ENCODE peak calls at places on chromosomes 12 and 14, in six cellular contexts. One of them, this sample, is unnamed.

GRCh38 chr12:110269622-110270124 is 11.4 kb upstream of the ATP2A2 start:
- DNase-seq in pancreas: no peak
- DNase-seq in SK-N-SH: no peak
- DNase-seq in ovary: peak; percentile 40
- DNase-seq in suprapubic skin: no peak
- DNase-seq in mesenchymal stem cell: peak; percentile 77
- DNase-seq in this sample: no peak

GRCh38 chr12:56221757-56222530 is at the start of gene RNF41:
- DNase-seq in ovary: peak; percentile 97
- DNase-seq in pancreas: peak; percentile 95
- DNase-seq in SK-N-SH: peak; percentile 96
- DNase-seq in suprapubic skin: peak; percentile 97
- DNase-seq in mesenchymal stem cell: peak; percentile 99
- DNase-seq in this sample: peak; percentile 99

GRCh38 chr12:92438641-92439396 is 264.0 kb upstream of the PLEKHG7 start:
- DNase-seq in mesenchymal stem cell: no peak
- DNase-seq in pancreas: no peak
- DNase-seq in suprapubic skin: no peak
- DNase-seq in SK-N-SH: no peak
- DNase-seq in ovary: no peak
- DNase-seq in this sample: no peak

GRCh38 chr12:51238037-51238509 is 553 bp upstream of the DAZAP2 start:
- DNase-seq in ovary: no peak
- DNase-seq in suprapubic skin: no peak
- DNase-seq in SK-N-SH: peak; percentile 31
- DNase-seq in mesenchymal stem cell: no peak
- DNase-seq in pancreas: no peak
- DNase-seq in this sample: no peak

GRCh38 chr12:71746983-71747611 is 7.6 kb upstream of the RAB21 start:
- DNase-seq in SK-N-SH: peak; percentile 49
- DNase-seq in suprapubic skin: no peak
- DNase-seq in ovary: no peak
- DNase-seq in mesenchymal stem cell: peak; percentile 71
- DNase-seq in pancreas: no peak
- DNase-seq in this sample: peak; percentile 51

GRCh38 chr12:38771871-38772270 is 133.5 kb downstream of the CPNE8 start:
- DNase-seq in ovary: no peak
- DNase-seq in suprapubic skin: no peak
- DNase-seq in SK-N-SH: no peak
- DNase-seq in mesenchymal stem cell: peak; percentile 27
- DNase-seq in pancreas: no peak
- DNase-seq in this sample: no peak

GRCh38 chr12:108320503-108321293 is 18.4 kb downstream of the CMKLR1 start:
- DNase-seq in SK-N-SH: no peak
- DNase-seq in mesenchymal stem cell: no peak
- DNase-seq in suprapubic skin: no peak
- DNase-seq in pancreas: no peak
- DNase-seq in ovary: no peak
- DNase-seq in this sample: no peak

GRCh38 chr14:100340454-100340813 is 17.3 kb downstream of the SLC25A47 start:
- DNase-seq in ovary: no peak
- DNase-seq in SK-N-SH: no peak
- DNase-seq in suprapubic skin: no peak
- DNase-seq in mesenchymal stem cell: no peak
- DNase-seq in pancreas: peak; percentile 30
- DNase-seq in this sample: no peak

GRCh38 chr14:34318014-34318413 is 144.0 kb downstream of the SPTSSA start:
- DNase-seq in SK-N-SH: no peak
- DNase-seq in ovary: no peak
- DNase-seq in suprapubic skin: no peak
- DNase-seq in pancreas: no peak
- DNase-seq in mesenchymal stem cell: no peak
- DNase-seq in this sample: no peak

GRCh38 chr12:16269941-16270340 is 7.5 kb downstream of the SLC15A5 start:
- DNase-seq in suprapubic skin: no peak
- DNase-seq in SK-N-SH: no peak
- DNase-seq in ovary: no peak
- DNase-seq in pancreas: no peak
- DNase-seq in mesenchymal stem cell: no peak
- DNase-seq in this sample: no peak

GRCh38 chr12:45244561-45245348 is 28.9 kb downstream of the ANO6 start:
- DNase-seq in ovary: no peak
- DNase-seq in pancreas: no peak
- DNase-seq in SK-N-SH: no peak
- DNase-seq in mesenchymal stem cell: peak; percentile 86
- DNase-seq in suprapubic skin: no peak
- DNase-seq in this sample: no peak

GRCh38 chr14:73753043-73753886 is 39.1 kb upstream of the PNMA1 start:
- DNase-seq in suprapubic skin: peak; percentile 83
- DNase-seq in ovary: no peak
- DNase-seq in mesenchymal stem cell: peak; percentile 66
- DNase-seq in SK-N-SH: peak; percentile 64
- DNase-seq in pancreas: no peak
- DNase-seq in this sample: peak; percentile 90

GRCh38 chr12:7145671-7146070 is 15.5 kb downstream of the CLSTN3 start:
- DNase-seq in suprapubic skin: no peak
- DNase-seq in ovary: no peak
- DNase-seq in pancreas: no peak
- DNase-seq in SK-N-SH: no peak
- DNase-seq in mesenchymal stem cell: no peak
- DNase-seq in this sample: no peak

GRCh38 chr12:4355150-4355842 is 24.2 kb downstream of the FGF23 start:
- DNase-seq in suprapubic skin: no peak
- DNase-seq in SK-N-SH: no peak
- DNase-seq in pancreas: no peak
- DNase-seq in mesenchymal stem cell: peak; percentile 6
- DNase-seq in ovary: no peak
- DNase-seq in this sample: no peak

GRCh38 chr14:43795600-43796228 is 711.4 kb downstream of the FSCB start:
- DNase-seq in ovary: no peak
- DNase-seq in suprapubic skin: no peak
- DNase-seq in mesenchymal stem cell: peak; percentile 52
- DNase-seq in pancreas: no peak
- DNase-seq in SK-N-SH: no peak
- DNase-seq in this sample: no peak

GRCh38 chr12:7907009-7907408 is 29.0 kb downstream of the SLC2A3 start:
- DNase-seq in mesenchymal stem cell: peak; percentile 65
- DNase-seq in ovary: no peak
- DNase-seq in suprapubic skin: no peak
- DNase-seq in pancreas: peak; percentile 72
- DNase-seq in SK-N-SH: peak; percentile 28
- DNase-seq in this sample: peak; percentile 64

GRCh38 chr14:28515571-28515970 is 251.0 kb upstream of the FOXG1 start:
- DNase-seq in suprapubic skin: no peak
- DNase-seq in ovary: no peak
- DNase-seq in SK-N-SH: no peak
- DNase-seq in mesenchymal stem cell: no peak
- DNase-seq in pancreas: no peak
- DNase-seq in this sample: no peak

GRCh38 chr12:119683413-119683812 is 15.5 kb downstream of the PRKAB1 start:
- DNase-seq in SK-N-SH: no peak
- DNase-seq in suprapubic skin: no peak
- DNase-seq in ovary: no peak
- DNase-seq in mesenchymal stem cell: no peak
- DNase-seq in pancreas: no peak
- DNase-seq in this sample: no peak
- H3K27ac ChIP-seq in SK-N-SH: peak overlapping the region; percentile 41
- H3K27ac ChIP-seq in suprapubic skin: no peak overlapping the region
- H3K27ac ChIP-seq in ovary: no peak overlapping the region
- H3K27ac ChIP-seq in mesenchymal stem cell: peak overlapping the region; percentile 82
- H3K27ac ChIP-seq in pancreas: no peak overlapping the region
- H3K27ac ChIP-seq in this sample: peak overlapping the region; percentile 85

GRCh38 chr12:65494537-65494936 is 216.1 kb downstream of the MSRB3 start:
- DNase-seq in SK-N-SH: no peak
- DNase-seq in suprapubic skin: no peak
- DNase-seq in ovary: no peak
- DNase-seq in mesenchymal stem cell: peak; percentile 50
- DNase-seq in pancreas: no peak
- DNase-seq in this sample: peak; percentile 18

GRCh38 chr12:65497645-65498044 is 219.2 kb downstream of the MSRB3 start:
- DNase-seq in mesenchymal stem cell: peak; percentile 72
- DNase-seq in suprapubic skin: no peak
- DNase-seq in pancreas: no peak
- DNase-seq in SK-N-SH: no peak
- DNase-seq in ovary: no peak
- DNase-seq in this sample: no peak

GRCh38 chr12:65495233-65495632 is 216.8 kb downstream of the MSRB3 start:
- DNase-seq in suprapubic skin: no peak
- DNase-seq in ovary: no peak
- DNase-seq in pancreas: no peak
- DNase-seq in mesenchymal stem cell: peak; percentile 80
- DNase-seq in SK-N-SH: no peak
- DNase-seq in this sample: no peak

GRCh38 chr12:65499167-65499566 is 220.7 kb downstream of the MSRB3 start:
- DNase-seq in suprapubic skin: no peak
- DNase-seq in ovary: no peak
- DNase-seq in mesenchymal stem cell: no peak
- DNase-seq in pancreas: no peak
- DNase-seq in SK-N-SH: no peak
- DNase-seq in this sample: no peak

GRCh38 chr12:65496617-65497016 is 218.1 kb downstream of the MSRB3 start:
- DNase-seq in suprapubic skin: no peak
- DNase-seq in ovary: no peak
- DNase-seq in pancreas: no peak
- DNase-seq in mesenchymal stem cell: peak; percentile 77
- DNase-seq in SK-N-SH: no peak
- DNase-seq in this sample: no peak
- H3K4me1 ChIP-seq in suprapubic skin: peaks cover 6% of the 10 kb centered on the region
- H3K4me1 ChIP-seq in ovary: no peaks in the 10 kb centered on the region
- H3K4me1 ChIP-seq in pancreas: peaks cover 4% of the 10 kb centered on the region
- H3K4me1 ChIP-seq in mesenchymal stem cell: peaks cover 20% of the 10 kb centered on the region
- H3K4me1 ChIP-seq in SK-N-SH: no peaks in the 10 kb centered on the region
- H3K4me1 ChIP-seq in this sample: no peaks in the 10 kb centered on the region

DNA sequence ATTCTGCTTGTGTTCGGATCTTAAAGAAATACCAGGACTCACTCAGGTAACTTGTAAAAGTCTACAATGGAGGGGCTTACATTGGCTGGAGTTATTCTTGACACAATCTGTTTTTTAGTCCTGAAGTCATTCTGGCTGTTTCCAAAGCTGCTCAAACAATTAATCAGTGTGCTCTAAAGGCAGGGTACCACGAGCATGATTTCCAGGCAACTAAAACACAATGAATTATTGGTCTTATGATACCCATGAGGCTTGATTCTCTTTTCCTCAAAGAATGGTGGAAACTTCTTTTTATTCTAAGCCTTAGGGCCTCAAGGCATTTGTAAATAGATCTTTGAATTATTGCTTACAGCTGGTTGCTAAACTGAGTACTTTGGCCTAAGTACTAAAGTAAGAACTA is 199.8 kb upstream of the PDZRN4 start:
- DNase-seq in suprapubic skin: no peak
- DNase-seq in ovary: no peak
- DNase-seq in SK-N-SH: no peak
- DNase-seq in mesenchymal stem cell: no peak
- DNase-seq in pancreas: no peak
- DNase-seq in this sample: no peak
- H3K4me3 ChIP-seq in suprapubic skin: no peak overlapping the region
- H3K4me3 ChIP-seq in ovary: no peak overlapping the region
- H3K4me3 ChIP-seq in SK-N-SH: no peak overlapping the region
- H3K4me3 ChIP-seq in mesenchymal stem cell: no peak overlapping the region
- H3K4me3 ChIP-seq in pancreas: no peak overlapping the region
- H3K4me3 ChIP-seq in this sample: no peak overlapping the region

GRCh38 chr12:69241444-69242092 is 2.2 kb downstream of the CPSF6 start:
- DNase-seq in SK-N-SH: no peak
- DNase-seq in mesenchymal stem cell: no peak
- DNase-seq in ovary: no peak
- DNase-seq in suprapubic skin: no peak
- DNase-seq in pancreas: no peak
- DNase-seq in this sample: no peak

GRCh38 chr12:69252033-69252432 is 12.7 kb downstream of the CPSF6 start:
- DNase-seq in ovary: no peak
- DNase-seq in suprapubic skin: no peak
- DNase-seq in SK-N-SH: no peak
- DNase-seq in pancreas: no peak
- DNase-seq in mesenchymal stem cell: peak; percentile 58
- DNase-seq in this sample: no peak

GRCh38 chr12:69243099-69244084 is 4.0 kb downstream of the CPSF6 start:
- DNase-seq in pancreas: no peak
- DNase-seq in suprapubic skin: no peak
- DNase-seq in ovary: no peak
- DNase-seq in mesenchymal stem cell: no peak
- DNase-seq in SK-N-SH: no peak
- DNase-seq in this sample: no peak

GRCh38 chr12:69247253-69248018 is 8.1 kb downstream of the CPSF6 start:
- DNase-seq in suprapubic skin: no peak
- DNase-seq in mesenchymal stem cell: no peak
- DNase-seq in ovary: no peak
- DNase-seq in SK-N-SH: no peak
- DNase-seq in pancreas: no peak
- DNase-seq in this sample: no peak
- H3K27ac ChIP-seq in suprapubic skin: no peak overlapping the region
- H3K27ac ChIP-seq in mesenchymal stem cell: no peak overlapping the region
- H3K27ac ChIP-seq in ovary: no peak overlapping the region
- H3K27ac ChIP-seq in SK-N-SH: no peak overlapping the region
- H3K27ac ChIP-seq in pancreas: no peak overlapping the region
- H3K27ac ChIP-seq in this sample: no peak overlapping the region

DNA sequence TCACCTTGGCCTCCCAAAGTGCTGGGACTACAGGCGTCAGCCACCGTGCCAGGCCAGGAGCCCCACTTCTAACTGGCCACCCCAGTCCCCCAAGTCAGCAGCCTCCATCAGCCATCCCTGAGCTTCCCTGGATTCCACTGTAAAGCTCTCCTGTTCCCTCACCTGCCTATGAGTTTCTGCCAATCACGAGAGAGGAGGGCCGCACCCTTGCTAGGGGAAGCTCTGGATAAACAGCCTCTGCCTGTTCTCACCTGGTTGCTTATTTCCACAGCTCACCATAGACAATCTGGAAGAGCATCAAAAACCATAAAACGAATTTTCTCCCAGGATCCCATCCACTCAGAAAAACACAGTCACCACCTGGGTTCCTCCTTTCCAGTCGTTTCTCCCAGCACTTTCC is 5.0 kb downstream of the CDCA4 start:
- DNase-seq in ovary: no peak
- DNase-seq in SK-N-SH: no peak
- DNase-seq in pancreas: no peak
- DNase-seq in suprapubic skin: peak; percentile 47
- DNase-seq in mesenchymal stem cell: no peak
- DNase-seq in this sample: no peak
- H3K4me1 ChIP-seq in ovary: peaks cover 9% of the 10 kb centered on the region
- H3K4me1 ChIP-seq in SK-N-SH: peaks cover 55% of the 10 kb centered on the region
- H3K4me1 ChIP-seq in pancreas: peaks cover 7% of the 10 kb centered on the region
- H3K4me1 ChIP-seq in suprapubic skin: peaks cover 72% of the 10 kb centered on the region
- H3K4me1 ChIP-seq in mesenchymal stem cell: peaks cover 43% of the 10 kb centered on the region
- H3K4me1 ChIP-seq in this sample: peaks cover 23% of the 10 kb centered on the region

GRCh38 chr14:104826197-104826857 is 25.4 kb downstream of the ZBTB42 start:
- DNase-seq in suprapubic skin: peak; percentile 91
- DNase-seq in SK-N-SH: peak; percentile 95
- DNase-seq in mesenchymal stem cell: peak; percentile 80
- DNase-seq in pancreas: peak; percentile 100
- DNase-seq in ovary: peak; percentile 88
- DNase-seq in this sample: peak; percentile 96

GRCh38 chr14:104827173-104828055 is 26.5 kb downstream of the ZBTB42 start:
- DNase-seq in mesenchymal stem cell: peak; percentile 77
- DNase-seq in suprapubic skin: no peak
- DNase-seq in pancreas: peak; percentile 71
- DNase-seq in ovary: no peak
- DNase-seq in SK-N-SH: peak; percentile 85
- DNase-seq in this sample: peak; percentile 44

GRCh38 chr14:104822821-104823615 is 22.1 kb downstream of the ZBTB42 start:
- DNase-seq in ovary: no peak
- DNase-seq in suprapubic skin: no peak
- DNase-seq in SK-N-SH: no peak
- DNase-seq in mesenchymal stem cell: no peak
- DNase-seq in pancreas: peak; percentile 46
- DNase-seq in this sample: peak; percentile 15

GRCh38 chr14:104824353-104824997 is 23.6 kb downstream of the ZBTB42 start:
- DNase-seq in SK-N-SH: no peak
- DNase-seq in suprapubic skin: no peak
- DNase-seq in pancreas: no peak
- DNase-seq in mesenchymal stem cell: no peak
- DNase-seq in ovary: no peak
- DNase-seq in this sample: no peak

GRCh38 chr14:104826858-104827172 is 25.9 kb downstream of the ZBTB42 start:
- DNase-seq in pancreas: no peak
- DNase-seq in suprapubic skin: no peak
- DNase-seq in ovary: no peak
- DNase-seq in mesenchymal stem cell: no peak
- DNase-seq in SK-N-SH: no peak
- DNase-seq in this sample: no peak
- H3K4me3 ChIP-seq in pancreas: peak overlapping the region; percentile 31
- H3K4me3 ChIP-seq in suprapubic skin: peak overlapping the region; percentile 71
- H3K4me3 ChIP-seq in ovary: peak overlapping the region; percentile 60
- H3K4me3 ChIP-seq in mesenchymal stem cell: peak overlapping the region; percentile 50
- H3K4me3 ChIP-seq in SK-N-SH: peak overlapping the region; percentile 42
- H3K4me3 ChIP-seq in this sample: peak overlapping the region; percentile 63

This sample was measured in colonic mucosa.